ENCODE peak calls at places on chromosome 2, in five cellular contexts. L is right cardiac atrium, H is H9, S is thoracic aorta, O is adrenal gland. M is an unnamed sample.
A peak's percentile ranks its signal among the peaks of the same experiment; 100 is the strongest.

GRCh38 chr2:24820598-24821432 is 27.6 kb downstream of the CENPO start:
- DNase-seq in L (no peak), H (no peak), S (no peak), O (peak; percentile 5), M (no peak)

GRCh38 chr2:12277305-12278034 is 439.3 kb upstream of the TRIB2 start:
- DNase-seq in L (no peak), H (no peak), S (no peak), O (no peak), M (no peak)

GRCh38 chr2:66301073-66301766 is 133.7 kb upstream of the MEIS1 start:
- DNase-seq in L (peak; percentile 86), H (no peak), S (peak; percentile 36), O (no peak), M (no peak)

GRCh38 chr2:2890901-2891300 is 486.7 kb downstream of the EIPR1 start:
- DNase-seq in L (no peak), H (peak; percentile 5), S (no peak), O (no peak), M (no peak)

GRCh38 chr2:219442206-219443015 is 7.8 kb downstream of the SPEG start:
- DNase-seq in L (peak; percentile 56), H (no peak), S (no peak), O (no peak), M (no peak)

GRCh38 chr2:12819721-12820120 is 103.0 kb downstream of the TRIB2 start:
- DNase-seq in L (no peak), H (no peak), S (no peak), O (no peak), M (no peak)

GRCh38 chr2:144836635-144837350 is 316.9 kb upstream of the ZEB2 start:
- DNase-seq in L (no peak), H (no peak), S (no peak), O (no peak), M (no peak)

GRCh38 chr2:226247289-226248275 is 552.0 kb downstream of the IRS1 start:
- DNase-seq in L (no peak), H (no peak), S (no peak), O (no peak), M (no peak)

GRCh38 chr2:74917702-74918619 is 40.5 kb upstream of the POLE4 start:
- DNase-seq in L (no peak), H (no peak), S (no peak), O (no peak), M (no peak)

GRCh38 chr2:230885467-230886130 is 20.9 kb downstream of the ITM2C start:
- DNase-seq in L (peak; percentile 60), H (peak; percentile 62), S (no peak), O (no peak), M (no peak)

GRCh38 chr2:42931818-42932195 is 139.4 kb upstream of the HAAO start:
- DNase-seq in L (no peak), H (no peak), S (no peak), O (no peak), M (no peak)

GRCh38 chr2:23452853-23453420 is 68.0 kb downstream of the KLHL29 start:
- DNase-seq in L (no peak), H (no peak), S (no peak), O (no peak), M (no peak)

GRCh38 chr2:86622409-86622877 is 1.2 kb downstream of the RNF103 start:
- DNase-seq in L (peak; percentile 59), H (no peak), S (no peak), O (peak; percentile 34), M (peak; percentile 5)

GRCh38 chr2:219387284-219388126 is at the start of gene DNPEP:
- DNase-seq in L (peak; percentile 98), H (peak; percentile 90), S (peak; percentile 66), O (peak; percentile 97), M (peak; percentile 94)

GRCh38 chr2:134866498-134867099 is 28.2 kb downstream of the ACMSD start:
- DNase-seq in L (no peak), H (no peak), S (no peak), O (no peak), M (no peak)

GRCh38 chr2:220077488-220077887 is 450.1 kb downstream of the SLC4A3 start:
- DNase-seq in L (no peak), H (no peak), S (no peak), O (no peak), M (no peak)

DNA sequence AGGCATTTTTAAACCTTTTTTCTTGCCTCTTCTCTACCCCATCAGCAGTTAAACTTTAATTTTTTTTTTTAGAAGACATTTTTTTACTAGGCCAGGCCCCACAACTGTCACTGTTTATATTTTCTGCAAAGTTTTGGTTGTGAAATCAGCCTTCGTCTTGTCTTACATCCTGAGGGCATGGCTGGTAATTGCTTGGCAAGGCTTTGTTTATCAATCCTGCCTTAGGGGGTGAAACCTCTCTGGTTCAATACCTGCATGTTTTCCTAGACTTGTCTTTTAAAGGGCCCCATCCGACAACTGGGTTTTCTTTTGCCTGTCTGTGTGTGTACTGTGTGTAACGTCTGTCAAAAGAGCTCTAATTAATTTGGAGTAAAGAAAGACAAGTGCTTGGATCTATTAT is 330.0 kb upstream of the CWC22 start:
- DNase-seq in L (no peak), H (no peak), S (no peak), O (no peak), M (no peak)
- H3K9me3 ChIP-seq in L (no peaks in the 10 kb centered on the region), H (peaks cover 4% of the 10 kb centered on the region), S (peaks cover 12% of the 10 kb centered on the region), O (no peaks in the 10 kb centered on the region), M (peaks cover 4% of the 10 kb centered on the region)

DNA sequence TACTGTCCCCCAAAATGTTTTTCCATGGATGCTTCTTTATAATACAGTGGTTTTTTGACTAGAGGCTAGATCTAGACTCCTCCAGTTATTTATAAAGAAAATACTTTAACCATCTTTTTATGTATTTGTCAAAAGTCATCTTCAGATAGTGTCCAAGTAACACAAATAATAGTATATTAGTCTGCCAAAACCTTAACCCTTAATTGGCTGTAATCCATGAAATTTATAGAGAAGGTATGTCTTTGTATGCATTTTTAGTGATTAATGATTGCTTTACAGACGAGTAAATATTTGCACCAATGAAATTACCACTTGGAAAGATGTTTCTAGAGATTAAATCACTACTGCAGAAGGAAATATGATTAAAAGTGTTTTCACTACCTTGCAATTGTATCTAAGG is 451.8 kb upstream of the NRXN1 start:
- DNase-seq in L (no peak), H (no peak), S (no peak), O (no peak), M (no peak)
- H3K9me3 ChIP-seq in L (no peaks in the 10 kb centered on the region), H (no peaks in the 10 kb centered on the region), S (no peaks in the 10 kb centered on the region), O (no peaks in the 10 kb centered on the region), M (no peaks in the 10 kb centered on the region)

GRCh38 chr2:9720352-9721093 is 89.7 kb upstream of the YWHAQ start:
- DNase-seq in L (no peak), H (no peak), S (no peak), O (no peak), M (no peak)
- H3K9me3 ChIP-seq in L (no peaks in the 10 kb centered on the region), H (no peaks in the 10 kb centered on the region), S (no peaks in the 10 kb centered on the region), O (no peaks in the 10 kb centered on the region), M (no peaks in the 10 kb centered on the region)

GRCh38 chr2:123915380-123915779 is 109.7 kb upstream of the CNTNAP5 start:
- DNase-seq in L (no peak), H (no peak), S (no peak), O (no peak), M (no peak)

GRCh38 chr2:123913266-123913810 is 111.7 kb upstream of the CNTNAP5 start:
- DNase-seq in L (no peak), H (no peak), S (no peak), O (no peak), M (no peak)

GRCh38 chr2:123916512-123916911 is 108.6 kb upstream of the CNTNAP5 start:
- DNase-seq in L (no peak), H (no peak), S (no peak), O (no peak), M (no peak)
- H3K9me3 ChIP-seq in L (no peaks in the 10 kb centered on the region), H (no peaks in the 10 kb centered on the region), S (no peaks in the 10 kb centered on the region), O (no peaks in the 10 kb centered on the region), M (peaks cover 2% of the 10 kb centered on the region)

GRCh38 chr2:100742884-100743283 is 77.1 kb upstream of the NPAS2 start:
- DNase-seq in L (no peak), H (no peak), S (no peak), O (no peak), M (no peak)
- H3K9me3 ChIP-seq in L (no peaks in the 10 kb centered on the region), H (no peaks in the 10 kb centered on the region), S (no peaks in the 10 kb centered on the region), O (no peaks in the 10 kb centered on the region), M (no peaks in the 10 kb centered on the region)

DNA sequence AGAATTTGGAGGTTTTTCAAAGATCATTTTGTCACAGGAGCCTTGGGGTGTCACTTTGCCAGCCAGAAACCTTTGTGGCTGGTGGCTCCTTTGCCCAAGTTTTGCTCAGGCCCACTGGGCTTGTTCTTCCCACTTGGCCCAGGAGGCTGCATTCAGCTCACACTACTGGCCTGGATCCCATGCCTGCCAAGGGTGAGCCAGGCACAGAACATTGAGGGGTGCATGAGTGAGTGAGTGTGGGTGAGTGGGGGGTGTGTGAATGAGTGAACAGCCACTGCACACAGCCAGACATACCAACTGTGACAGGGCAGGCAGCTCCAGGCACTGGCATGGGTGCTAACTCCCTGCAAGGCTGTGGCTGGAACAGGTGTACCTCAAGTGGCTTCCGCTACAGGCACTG is 39.6 kb downstream of the FAM171B start:
- DNase-seq in L (no peak), H (no peak), S (no peak), O (no peak), M (no peak)
- H3K9me3 ChIP-seq in L (no peaks in the 10 kb centered on the region), H (peaks cover 35% of the 10 kb centered on the region), S (peaks cover 8% of the 10 kb centered on the region), O (no peaks in the 10 kb centered on the region), M (no peaks in the 10 kb centered on the region)

GRCh38 chr2:41498791-41499190 is 549.0 kb upstream of the PKDCC start:
- DNase-seq in L (peak; percentile 38), H (no peak), S (no peak), O (no peak), M (no peak)
- H3K9me3 ChIP-seq in L (peaks cover 14% of the 10 kb centered on the region), H (peaks cover 60% of the 10 kb centered on the region), S (peaks cover 46% of the 10 kb centered on the region), O (peaks cover 6% of the 10 kb centered on the region), M (peaks cover 12% of the 10 kb centered on the region)

DNA sequence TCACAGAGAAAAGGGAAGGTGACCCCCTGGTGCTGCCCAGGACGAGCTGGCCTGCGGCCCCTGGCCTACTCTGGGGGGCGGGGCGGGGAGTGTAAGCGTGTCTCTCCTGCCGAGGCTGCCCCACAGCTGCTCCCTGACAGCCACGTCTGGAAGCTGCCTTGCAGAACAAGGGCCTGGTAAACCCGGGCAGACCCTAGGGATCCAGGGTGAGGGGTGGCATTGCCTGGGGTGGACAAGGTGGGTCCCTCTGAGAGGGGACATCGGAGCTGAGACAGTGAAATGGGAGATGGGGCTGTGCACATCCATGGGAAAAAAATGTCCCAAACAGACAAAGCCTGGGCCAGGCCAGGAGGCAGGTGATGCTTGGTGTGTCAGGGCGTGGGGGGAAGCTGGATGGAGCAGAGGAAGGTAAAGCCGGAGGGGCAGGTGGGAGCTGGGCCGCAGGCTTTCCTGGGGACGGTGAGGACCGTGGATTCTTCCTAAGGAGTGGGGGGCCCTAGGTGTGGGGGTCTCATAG is 66.0 kb upstream of the HDAC4 start:
- DNase-seq in L (peak; percentile 51), H (peak; percentile 23), S (no peak), O (no peak), M (no peak)
- H3K9me3 ChIP-seq in L (no peaks in the 10 kb centered on the region), H (no peaks in the 10 kb centered on the region), S (no peaks in the 10 kb centered on the region), O (no peaks in the 10 kb centered on the region), M (no peaks in the 10 kb centered on the region)

DNA sequence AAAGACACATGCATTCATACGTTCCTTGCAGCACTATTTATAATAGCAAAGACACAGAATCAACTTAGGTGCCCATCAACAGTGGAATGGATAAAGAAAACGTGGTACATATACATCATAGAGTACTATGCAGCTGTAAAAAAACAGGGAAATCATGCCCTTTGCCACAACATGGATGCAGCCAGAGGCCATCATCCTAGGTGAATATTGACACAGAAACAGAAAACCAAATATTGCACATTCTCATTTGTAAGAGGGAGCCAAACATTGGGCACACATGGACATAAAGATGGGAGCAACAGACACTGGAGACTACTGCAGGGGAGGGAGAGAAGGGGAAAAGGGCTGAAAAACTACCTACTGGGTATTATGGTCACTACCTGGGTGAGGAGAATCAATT is 73.5 kb downstream of the SESTD1 start:
- DNase-seq in L (no peak), H (no peak), S (no peak), O (no peak), M (no peak)
- H3K9me3 ChIP-seq in L (no peaks in the 10 kb centered on the region), H (no peaks in the 10 kb centered on the region), S (peaks cover 4% of the 10 kb centered on the region), O (no peaks in the 10 kb centered on the region), M (no peaks in the 10 kb centered on the region)

M was measured in T-helper 17 cell.